ENCODE peak calls at places on chromosome 15, in nine cellular contexts. D, V, K, Y, T, I, C, M and W are unnamed samples.

GRCh38 chr15:69159805-69160140 is 662 bp upstream of the GLCE start:
- DNase-seq in D (no peak), V (no peak), K (no peak), Y (no peak), T (no peak), I (no peak), C (no peak), M (no peak), W (no peak)

GRCh38 chr15:39115379-39116057 is 465.4 kb upstream of the THBS1 start:
- DNase-seq in D (no peak), V (no peak), K (no peak), Y (no peak), T (no peak), I (no peak), C (no peak), M (no peak), W (no peak)

GRCh38 chr15:74027688-74028087 is 33.2 kb downstream of the PML start:
- DNase-seq in D (no peak), V (no peak), K (no peak), Y (no peak), T (no peak), I (no peak), C (no peak), M (no peak), W (no peak)

GRCh38 chr15:84929795-84930371 is 45.4 kb downstream of the SLC28A1 start:
- DNase-seq in D (no peak), V (no peak), K (peak; percentile 13), Y (peak; percentile 90), T (peak; percentile 72), I (peak; percentile 71), C (no peak), M (peak; percentile 83), W (no peak)

GRCh38 chr15:73015493-73015892 is 36.8 kb upstream of the NEO1 start:
- DNase-seq in D (peak; percentile 32), V (peak; percentile 34), K (no peak), Y (no peak), T (no peak), I (no peak), C (no peak), M (no peak), W (no peak)

GRCh38 chr15:99486371-99487336 is 79.1 kb upstream of the MEF2A start:
- DNase-seq in D (peak; percentile 55), V (peak; percentile 49), K (peak; percentile 86), Y (no peak), T (peak; percentile 60), I (peak; percentile 79), C (peak; percentile 15), M (peak; percentile 49), W (no peak)

GRCh38 chr15:65409284-65409631 is 13.5 kb downstream of the IGDCC4 start:
- DNase-seq in D (no peak), V (no peak), K (peak; percentile 96), Y (peak; percentile 27), T (peak; percentile 99), I (no peak), C (no peak), M (peak; percentile 100), W (peak; percentile 47)

GRCh38 chr15:70023769-70024491 is 73.8 kb downstream of the TLE3 start:
- DNase-seq in D (no peak), V (no peak), K (peak; percentile 78), Y (no peak), T (peak; percentile 36), I (no peak), C (no peak), M (peak; percentile 59), W (no peak)

GRCh38 chr15:60444289-60444912 is 34.5 kb downstream of the ICE2 start:
- DNase-seq in D (no peak), V (peak; percentile 5), K (peak; percentile 71), Y (peak; percentile 28), T (peak; percentile 51), I (peak; percentile 30), C (no peak), M (peak; percentile 22), W (no peak)

GRCh38 chr15:62771234-62771633 is 271.3 kb upstream of the TPM1 start:
- DNase-seq in D (no peak), V (no peak), K (no peak), Y (no peak), T (no peak), I (no peak), C (no peak), M (no peak), W (no peak)

GRCh38 chr15:62769604-62770003 is 272.9 kb upstream of the TPM1 start:
- DNase-seq in D (no peak), V (no peak), K (peak; percentile 27), Y (no peak), T (peak; percentile 84), I (no peak), C (no peak), M (peak; percentile 99), W (no peak)

GRCh38 chr15:62770752-62771151 is 271.8 kb upstream of the TPM1 start:
- DNase-seq in D (no peak), V (no peak), K (peak; percentile 60), Y (no peak), T (peak; percentile 94), I (no peak), C (no peak), M (peak; percentile 96), W (no peak)

GRCh38 chr15:62773369-62774165 is 269.0 kb upstream of the TPM1 start:
- DNase-seq in D (no peak), V (no peak), K (no peak), Y (no peak), T (no peak), I (no peak), C (no peak), M (no peak), W (no peak)

DNA sequence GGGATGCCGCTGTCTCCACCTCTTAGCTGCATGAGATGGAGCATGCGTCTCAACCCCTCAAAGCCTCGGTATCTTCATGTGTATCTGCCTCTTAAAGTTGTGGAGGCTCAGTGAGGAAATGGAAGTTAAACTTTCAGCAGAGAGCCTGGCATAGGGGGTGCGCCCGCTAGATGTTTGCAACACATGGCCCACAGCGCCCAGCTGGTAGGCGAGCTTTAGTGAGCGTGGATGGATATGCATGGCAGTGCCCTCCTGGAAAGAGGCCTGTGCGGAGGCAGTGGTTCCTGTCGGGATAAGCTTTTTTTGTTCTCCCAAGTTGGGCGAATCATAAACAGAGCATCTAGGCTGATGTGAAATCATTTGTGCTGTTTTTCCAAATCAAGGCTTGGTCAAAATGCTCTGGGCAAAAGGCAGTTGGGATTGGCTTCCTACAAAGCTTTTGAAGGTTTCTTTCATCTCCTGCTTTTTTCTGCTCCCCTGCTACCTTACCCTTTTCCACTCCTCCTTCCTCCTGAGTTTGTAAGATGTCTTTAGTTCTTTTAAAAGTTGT is 272.4 kb upstream of the TPM1 start:
- DNase-seq in D (no peak), V (no peak), K (no peak), Y (no peak), T (peak; percentile 11), I (no peak), C (no peak), M (no peak), W (no peak)
- H3K4me2 ChIP-seq in D (no peak overlapping the region), V (no peak overlapping the region), K (no peak overlapping the region), Y (no peak overlapping the region), T (no peak overlapping the region), I (no peak overlapping the region), C (no peak overlapping the region), M (peak overlapping the region; percentile 74), W (no peak overlapping the region)

DNA sequence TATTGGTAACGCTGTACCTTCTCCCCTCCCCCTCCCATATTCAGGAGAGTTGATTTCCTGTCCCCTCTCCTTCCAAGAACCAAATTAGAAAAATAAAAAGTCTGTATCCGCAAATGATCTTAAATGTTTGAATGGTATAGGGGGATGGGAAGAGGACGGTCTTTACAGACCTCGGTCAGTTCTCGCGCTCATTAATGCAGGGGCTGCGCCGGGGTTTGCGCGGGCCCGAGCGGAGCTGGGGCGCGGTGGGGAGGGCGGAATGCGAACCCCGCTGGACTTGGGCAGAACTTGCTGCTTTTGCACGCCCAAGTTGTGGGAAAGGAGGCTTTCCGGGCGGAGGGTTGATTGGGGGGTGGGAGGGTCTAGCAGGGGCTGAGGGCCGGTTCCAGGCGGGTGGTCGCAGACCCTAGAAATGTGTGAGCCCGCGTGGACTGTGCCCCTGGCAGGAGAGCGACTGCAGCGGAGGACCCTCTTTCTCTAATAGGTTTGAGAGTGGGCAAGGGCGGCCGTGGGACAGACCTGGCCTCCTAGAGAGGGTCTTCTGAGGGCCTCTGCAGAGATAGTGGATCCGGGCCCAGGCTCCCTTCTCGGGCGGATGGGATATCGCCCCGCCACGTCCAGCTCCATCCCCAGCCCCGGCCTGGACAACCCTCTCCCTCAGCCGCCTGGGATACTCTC is 11.1 kb downstream of the NR2F2 start:
- DNase-seq in D (peak; percentile 73), V (no peak), K (peak; percentile 64), Y (no peak), T (no peak), I (no peak), C (no peak), M (no peak), W (no peak)
- H3K4me2 ChIP-seq in D (peak overlapping the region; percentile 83), V (peak overlapping the region; percentile 60), K (peak overlapping the region; percentile 94), Y (no peak overlapping the region), T (peak overlapping the region; percentile 90), I (peak overlapping the region; percentile 94), C (peak overlapping the region; percentile 65), M (peak overlapping the region; percentile 93), W (no peak overlapping the region)

DNA sequence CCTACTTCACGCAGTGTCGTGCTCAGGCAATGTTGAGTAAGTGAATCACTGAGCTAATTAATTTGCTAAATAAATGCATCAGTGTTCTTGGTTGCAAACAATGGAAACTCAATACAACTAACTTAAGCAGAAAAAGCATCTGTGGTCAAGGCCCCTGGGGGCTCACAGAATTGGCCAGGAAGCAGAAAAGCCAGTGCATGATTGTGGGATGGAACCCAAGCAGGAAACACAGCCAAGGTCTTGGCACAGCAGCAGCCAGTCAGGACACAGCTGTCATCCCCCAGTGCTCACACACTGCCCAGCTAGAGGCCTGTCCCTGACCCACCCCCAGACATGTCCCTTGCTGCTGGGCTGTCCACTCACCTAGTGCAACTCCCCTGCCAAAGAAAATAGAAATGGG is 85.9 kb downstream of the AQP9 start:
- DNase-seq in D (no peak), V (no peak), K (peak; percentile 44), Y (no peak), T (no peak), I (no peak), C (no peak), M (no peak), W (no peak)
- H3K4me2 ChIP-seq in D (no peak overlapping the region), V (no peak overlapping the region), K (no peak overlapping the region), Y (no peak overlapping the region), T (no peak overlapping the region), I (no peak overlapping the region), C (no peak overlapping the region), M (no peak overlapping the region), W (no peak overlapping the region)

DNA sequence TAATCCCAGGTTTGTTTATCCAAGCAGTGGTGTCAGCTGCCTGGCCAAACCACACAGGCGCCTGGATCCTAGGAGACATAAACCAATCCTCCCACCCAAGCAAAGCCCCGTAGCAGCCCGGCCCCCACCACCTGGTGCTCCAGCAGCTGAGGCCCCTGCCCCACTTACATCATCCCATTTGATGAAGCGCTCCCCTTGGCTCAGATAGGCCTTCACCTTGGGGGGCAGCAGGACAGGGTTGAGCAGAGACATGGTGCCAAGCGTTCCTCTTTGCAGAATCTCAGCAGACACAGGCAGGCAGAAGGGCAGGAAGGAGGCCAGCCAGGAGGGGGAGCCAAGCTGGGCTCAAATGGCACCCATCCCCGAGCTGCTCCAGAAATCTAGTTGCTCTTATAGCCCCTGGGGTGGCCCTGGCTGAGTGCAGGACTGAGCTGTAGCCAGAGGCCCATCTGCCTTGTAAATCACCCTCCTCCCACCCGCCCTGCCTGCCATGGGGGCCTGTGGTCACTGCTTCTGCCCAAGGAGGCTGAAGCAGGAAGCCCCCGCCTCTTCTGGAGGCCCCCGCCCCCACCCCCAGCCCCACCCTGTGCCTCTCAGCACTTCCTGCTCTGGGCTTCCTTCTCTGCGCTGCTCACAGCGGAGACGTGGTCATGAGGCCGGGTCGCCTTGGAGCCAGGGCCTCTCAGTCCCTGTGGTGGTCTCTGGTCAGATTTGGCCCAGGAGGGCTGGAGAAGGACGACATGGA is at the start of gene PLCB2:
- DNase-seq in D (peak; percentile 68), V (peak; percentile 72), K (no peak), Y (peak; percentile 14), T (no peak), I (peak; percentile 23), C (no peak), M (no peak), W (peak; percentile 18)
- H3K4me2 ChIP-seq in D (peak within 1 kb of the TSS; percentile 73), V (no peak within 1 kb of the TSS), K (no peak within 1 kb of the TSS), Y (peak within 1 kb of the TSS; percentile 21), T (no peak within 1 kb of the TSS), I (no peak within 1 kb of the TSS), C (no peak within 1 kb of the TSS), M (no peak within 1 kb of the TSS), W (peak within 1 kb of the TSS; percentile 24)